ENCODE peak calls at places on chromosome 17, in seven cellular contexts. One of them, this sample, is unnamed.

GRCh38 chr17:50658602-50659001 is 23.9 kb downstream of the ABCC3 start:
- DNase-seq in iPS-NIHi11: no peak
- DNase-seq in cardiac fibroblast: no peak
- DNase-seq in osteoblast: no peak
- DNase-seq in testis: no peak
- DNase-seq in fibroblast of lung: no peak
- DNase-seq in NCI-H1048: no peak
- DNase-seq in this sample: no peak

GRCh38 chr17:38415250-38416194 is 12.7 kb upstream of the ARHGAP23 start:
- DNase-seq in iPS-NIHi11: peak; percentile 66
- DNase-seq in cardiac fibroblast: peak; percentile 56
- DNase-seq in osteoblast: peak; percentile 97
- DNase-seq in testis: no peak
- DNase-seq in fibroblast of lung: no peak
- DNase-seq in NCI-H1048: no peak
- DNase-seq in this sample: no peak

GRCh38 chr17:32960815-32961214 is 30.8 kb upstream of the SPACA3 start:
- DNase-seq in iPS-NIHi11: no peak
- DNase-seq in cardiac fibroblast: no peak
- DNase-seq in osteoblast: no peak
- DNase-seq in testis: no peak
- DNase-seq in fibroblast of lung: peak; percentile 24
- DNase-seq in NCI-H1048: no peak
- DNase-seq in this sample: no peak

GRCh38 chr17:61734012-61734411 is 129.3 kb downstream of the BRIP1 start:
- DNase-seq in iPS-NIHi11: no peak
- DNase-seq in cardiac fibroblast: no peak
- DNase-seq in osteoblast: no peak
- DNase-seq in testis: no peak
- DNase-seq in fibroblast of lung: no peak
- DNase-seq in NCI-H1048: no peak
- DNase-seq in this sample: no peak

GRCh38 chr17:43830510-43831145 is 2.3 kb downstream of the MPP3 start:
- DNase-seq in iPS-NIHi11: no peak
- DNase-seq in cardiac fibroblast: no peak
- DNase-seq in osteoblast: peak; percentile 19
- DNase-seq in testis: no peak
- DNase-seq in fibroblast of lung: no peak
- DNase-seq in NCI-H1048: no peak
- DNase-seq in this sample: no peak

GRCh38 chr17:81453049-81453448 is 57.8 kb downstream of the BAHCC1 start:
- DNase-seq in iPS-NIHi11: no peak
- DNase-seq in cardiac fibroblast: no peak
- DNase-seq in osteoblast: no peak
- DNase-seq in testis: no peak
- DNase-seq in fibroblast of lung: no peak
- DNase-seq in NCI-H1048: peak; percentile 52
- DNase-seq in this sample: no peak

GRCh38 chr17:82889496-82890338 is 49.9 kb upstream of the ZNF750 start:
- DNase-seq in iPS-NIHi11: peak; percentile 54
- DNase-seq in cardiac fibroblast: no peak
- DNase-seq in osteoblast: no peak
- DNase-seq in testis: no peak
- DNase-seq in fibroblast of lung: no peak
- DNase-seq in NCI-H1048: no peak
- DNase-seq in this sample: no peak

GRCh38 chr17:82297804-82298537 is 19.4 kb downstream of the CD7 start:
- DNase-seq in iPS-NIHi11: peak; percentile 55
- DNase-seq in cardiac fibroblast: peak; percentile 96
- DNase-seq in osteoblast: peak; percentile 98
- DNase-seq in testis: peak; percentile 85
- DNase-seq in fibroblast of lung: peak; percentile 91
- DNase-seq in NCI-H1048: no peak
- DNase-seq in this sample: peak; percentile 83

GRCh38 chr17:726331-726919 is 6.0 kb upstream of the TLCD3A start:
- DNase-seq in iPS-NIHi11: peak; percentile 43
- DNase-seq in cardiac fibroblast: no peak
- DNase-seq in osteoblast: no peak
- DNase-seq in testis: no peak
- DNase-seq in fibroblast of lung: no peak
- DNase-seq in NCI-H1048: no peak
- DNase-seq in this sample: no peak

GRCh38 chr17:76709077-76709950 is 1.5 kb downstream of the MXRA7 start:
- DNase-seq in iPS-NIHi11: peak; percentile 43
- DNase-seq in cardiac fibroblast: peak; percentile 96
- DNase-seq in osteoblast: peak; percentile 99
- DNase-seq in testis: peak; percentile 94
- DNase-seq in fibroblast of lung: peak; percentile 100
- DNase-seq in NCI-H1048: no peak
- DNase-seq in this sample: no peak

GRCh38 chr17:39954876-39955275 is 7.9 kb upstream of the GSDMA start:
- DNase-seq in iPS-NIHi11: no peak
- DNase-seq in cardiac fibroblast: no peak
- DNase-seq in osteoblast: no peak
- DNase-seq in testis: no peak
- DNase-seq in fibroblast of lung: no peak
- DNase-seq in NCI-H1048: no peak
- DNase-seq in this sample: no peak

GRCh38 chr17:16872351-16872751 is 99.6 kb downstream of the TNFRSF13B start:
- DNase-seq in iPS-NIHi11: no peak
- DNase-seq in cardiac fibroblast: no peak
- DNase-seq in osteoblast: no peak
- DNase-seq in testis: no peak
- DNase-seq in fibroblast of lung: peak; percentile 5
- DNase-seq in NCI-H1048: no peak
- DNase-seq in this sample: no peak

GRCh38 chr17:21275579-21276339 is 8.8 kb upstream of the MAP2K3 start:
- DNase-seq in iPS-NIHi11: peak; percentile 98
- DNase-seq in cardiac fibroblast: peak; percentile 83
- DNase-seq in osteoblast: peak; percentile 99
- DNase-seq in testis: peak; percentile 96
- DNase-seq in fibroblast of lung: peak; percentile 69
- DNase-seq in NCI-H1048: peak; percentile 67
- DNase-seq in this sample: no peak

GRCh38 chr17:66444001-66444400 is 141.6 kb downstream of the PRKCA start:
- DNase-seq in iPS-NIHi11: no peak
- DNase-seq in cardiac fibroblast: no peak
- DNase-seq in osteoblast: no peak
- DNase-seq in testis: no peak
- DNase-seq in fibroblast of lung: no peak
- DNase-seq in NCI-H1048: no peak
- DNase-seq in this sample: no peak

GRCh38 chr17:42270596-42270995 is 5.6 kb downstream of the STAT5B start:
- DNase-seq in iPS-NIHi11: no peak
- DNase-seq in cardiac fibroblast: no peak
- DNase-seq in osteoblast: no peak
- DNase-seq in testis: peak; percentile 64
- DNase-seq in fibroblast of lung: no peak
- DNase-seq in NCI-H1048: no peak
- DNase-seq in this sample: no peak

GRCh38 chr17:76925333-76925935 is 57.2 kb downstream of the MGAT5B start:
- DNase-seq in iPS-NIHi11: no peak
- DNase-seq in cardiac fibroblast: no peak
- DNase-seq in osteoblast: peak; percentile 71
- DNase-seq in testis: no peak
- DNase-seq in fibroblast of lung: no peak
- DNase-seq in NCI-H1048: no peak
- DNase-seq in this sample: no peak

GRCh38 chr17:41800601-41801373 is 11.0 kb downstream of the P3H4 start:
- DNase-seq in iPS-NIHi11: peak; percentile 77
- DNase-seq in cardiac fibroblast: peak; percentile 58
- DNase-seq in osteoblast: peak; percentile 50
- DNase-seq in testis: no peak
- DNase-seq in fibroblast of lung: peak; percentile 79
- DNase-seq in NCI-H1048: no peak
- DNase-seq in this sample: no peak

This sample was measured in brain pericyte.